ENCODE peak calls at places on chromosomes 16 and 17, in ten cellular contexts. H is body of pancreas; T is esophagus squamous epithelium; U is CD8-positive, alpha-beta T cell; J is Calu3; X is prostate gland; E is AG04449; P is GM10248; D is right lobe of liver; F is kidney. B is an unnamed sample.

GRCh38 chr16:50449800-50450199 is 81.0 kb upstream of the BRD7 start:
- DNase-seq in H (no peak), T (no peak), U (no peak), J (no peak), X (no peak), E (no peak), P (no peak), D (no peak), F (no peak), B (no peak)

GRCh38 chr17:42058018-42058417 is 7.6 kb upstream of the C17orf113 start:
- DNase-seq in H (no peak), T (no peak), U (no peak), J (no peak), X (no peak), E (no peak), P (no peak), D (no peak), F (no peak), B (no peak)

GRCh38 chr17:40058151-40058784 is 4.1 kb upstream of the MED24 start:
- DNase-seq in H (no peak), T (no peak), U (no peak), J (no peak), X (no peak), E (no peak), P (no peak), D (no peak), F (no peak), B (no peak)

GRCh38 chr17:47267354-47267828 is 13.8 kb downstream of the ITGB3 start:
- DNase-seq in H (no peak), T (no peak), U (no peak), J (no peak), X (no peak), E (no peak), P (no peak), D (no peak), F (no peak), B (no peak)

GRCh38 chr17:39196191-39196819 is 1.2 kb downstream of the CACNB1 start:
- DNase-seq in H (no peak), T (no peak), U (no peak), J (no peak), X (no peak), E (no peak), P (no peak), D (no peak), F (no peak), B (no peak)

GRCh38 chr16:11109551-11109950 is 146.5 kb downstream of the SOCS1 start:
- DNase-seq in H (no peak), T (no peak), U (no peak), J (no peak), X (no peak), E (no peak), P (no peak), D (no peak), F (peak), B (no peak)

GRCh38 chr16:29975811-29976511 is 2.3 kb downstream of the TAOK2 start:
- DNase-seq in H (no peak), T (no peak), U (no peak), J (no peak), X (no peak), E (no peak), P (no peak), D (peak), F (no peak), B (no peak)

GRCh38 chr16:66418165-66418962 is 8.7 kb upstream of the BEAN1 start:
- DNase-seq in H (no peak), T (no peak), U (no peak), J (no peak), X (no peak), E (no peak), P (no peak), D (no peak), F (no peak), B (peak)

GRCh38 chr16:85092851-85093250 is 19.4 kb downstream of the CIBAR2 start:
- DNase-seq in H (no peak), T (no peak), U (no peak), J (no peak), X (no peak), E (no peak), P (no peak), D (no peak), F (no peak), B (no peak)

GRCh38 chr17:38564869-38565268 is 40.9 kb downstream of the SRCIN1 start:
- DNase-seq in H (no peak), T (no peak), U (no peak), J (no peak), X (no peak), E (no peak), P (no peak), D (no peak), F (no peak), B (no peak)

GRCh38 chr16:80527297-80527696 is 13.5 kb upstream of the DYNLRB2 start:
- DNase-seq in H (peak), T (no peak), U (no peak), J (peak), X (no peak), E (no peak), P (peak), D (no peak), F (no peak), B (no peak)

GRCh38 chr17:20189322-20189721 is 180.2 kb downstream of the SPECC1 start:
- DNase-seq in H (no peak), T (no peak), U (no peak), J (no peak), X (no peak), E (no peak), P (no peak), D (no peak), F (no peak), B (no peak)

DNA sequence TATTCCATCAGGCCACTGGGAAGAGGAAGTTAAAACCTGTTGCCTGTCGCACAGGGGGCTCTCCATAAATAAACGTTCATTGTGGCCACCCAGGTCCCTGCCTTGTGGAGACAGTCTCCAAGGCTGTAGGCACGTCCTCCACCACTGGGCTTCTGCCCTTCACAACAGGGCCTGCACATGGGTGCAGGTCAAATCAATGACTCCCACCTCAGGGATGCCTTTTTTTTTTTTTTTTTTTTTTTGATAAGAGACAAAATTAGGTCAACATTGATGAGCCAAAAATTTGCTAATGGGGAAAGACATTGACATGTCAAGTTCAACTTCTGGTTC is 12.6 kb upstream of the SLC12A3 start:
- DNase-seq in H (no peak), T (no peak), U (no peak), J (no peak), X (no peak), E (no peak), P (no peak), D (peak), F (no peak), B (no peak)
- TF ChIP-seq CTCF in H (no peak), T (no peak), U (no peak), J (no peak), X (no peak), E (no peak), P (no peak), D (no peak), F (no peak), B (no peak)

GRCh38 chr16:71670537-71670936 is 44.6 kb downstream of the MARVELD3 start:
- DNase-seq in H (no peak), T (no peak), U (no peak), J (no peak), X (no peak), E (no peak), P (no peak), D (no peak), F (no peak), B (no peak)

GRCh38 chr16:71669926-71670536 is 44.0 kb downstream of the MARVELD3 start:
- DNase-seq in H (no peak), T (no peak), U (no peak), J (no peak), X (no peak), E (no peak), P (no peak), D (no peak), F (no peak), B (no peak)

GRCh38 chr16:71673190-71673956 is 47.4 kb downstream of the MARVELD3 start:
- DNase-seq in H (no peak), T (no peak), U (no peak), J (no peak), X (no peak), E (no peak), P (no peak), D (no peak), F (no peak), B (no peak)

GRCh38 chr16:71672125-71672524 is 46.1 kb downstream of the MARVELD3 start:
- DNase-seq in H (no peak), T (no peak), U (no peak), J (no peak), X (no peak), E (no peak), P (no peak), D (no peak), F (no peak), B (no peak)

DNA sequence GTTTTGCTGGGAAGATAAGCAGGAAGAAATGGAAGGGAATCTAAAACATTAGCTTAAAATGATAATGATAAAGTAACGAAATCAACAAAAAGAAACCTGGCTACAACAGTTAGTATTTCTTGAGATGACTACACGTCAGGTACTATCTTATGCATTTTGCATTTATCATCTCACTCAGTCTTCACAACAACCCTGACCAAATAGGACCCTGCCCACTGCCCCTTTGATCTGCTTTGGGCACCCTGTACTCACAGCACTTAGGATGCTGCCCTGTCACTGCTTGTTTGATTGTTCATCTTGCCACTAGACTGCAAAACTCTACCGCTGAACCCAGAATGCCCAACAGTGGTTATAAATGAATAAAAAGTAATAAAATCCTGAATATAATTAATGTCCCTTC is 45.2 kb downstream of the MARVELD3 start:
- DNase-seq in H (no peak), T (no peak), U (no peak), J (no peak), X (no peak), E (no peak), P (no peak), D (no peak), F (no peak), B (no peak)
- TF ChIP-seq CTCF in H (no peak), T (no peak), U (no peak), J (no peak), X (no peak), E (no peak), P (no peak), D (no peak), F (no peak), B (no peak)

DNA sequence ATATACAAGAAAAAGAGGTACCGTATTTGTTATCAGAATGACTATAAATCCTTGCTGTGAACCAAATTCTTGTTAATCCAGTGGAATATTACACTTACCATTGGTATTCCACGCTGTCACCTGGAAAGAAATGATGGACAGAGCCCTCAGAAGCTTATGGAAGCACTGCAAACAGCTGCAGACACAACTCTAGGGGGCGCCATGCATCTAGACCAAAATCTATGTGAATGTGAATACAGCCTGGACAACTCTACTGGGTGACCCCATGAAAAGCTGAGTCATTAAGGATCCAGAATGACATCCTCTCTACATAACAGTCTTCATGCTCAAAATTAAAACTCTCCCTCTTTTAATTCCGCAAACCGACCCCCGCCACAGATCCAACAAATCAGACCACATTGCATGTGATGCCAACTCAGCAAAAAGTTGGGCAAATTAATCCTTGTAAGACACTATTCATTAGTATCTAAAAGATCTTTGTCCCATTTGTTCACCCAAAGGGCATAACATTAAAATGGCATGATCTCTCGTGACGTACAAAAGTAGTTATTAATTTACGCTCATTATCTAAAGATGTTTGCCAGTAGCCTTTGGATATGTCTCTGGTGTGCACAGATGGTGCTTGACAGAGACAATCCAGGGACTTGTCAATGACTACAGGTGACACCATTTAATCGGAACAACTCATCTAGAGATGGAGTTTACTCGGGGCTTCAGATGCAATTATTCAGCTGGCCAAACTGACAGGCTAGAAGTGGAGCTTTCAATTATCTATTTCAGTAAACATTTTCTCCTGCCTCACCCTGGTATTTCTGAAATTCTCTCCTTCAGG is 552.7 kb upstream of the PSMD7 start:
- DNase-seq in H (no peak), T (no peak), U (no peak), J (no peak), X (no peak), E (no peak), P (no peak), D (no peak), F (no peak), B (no peak)
- TF ChIP-seq CTCF in H (no peak), T (no peak), U (no peak), J (no peak), X (no peak), E (no peak), P (no peak), D (no peak), F (no peak), B (peak)

DNA sequence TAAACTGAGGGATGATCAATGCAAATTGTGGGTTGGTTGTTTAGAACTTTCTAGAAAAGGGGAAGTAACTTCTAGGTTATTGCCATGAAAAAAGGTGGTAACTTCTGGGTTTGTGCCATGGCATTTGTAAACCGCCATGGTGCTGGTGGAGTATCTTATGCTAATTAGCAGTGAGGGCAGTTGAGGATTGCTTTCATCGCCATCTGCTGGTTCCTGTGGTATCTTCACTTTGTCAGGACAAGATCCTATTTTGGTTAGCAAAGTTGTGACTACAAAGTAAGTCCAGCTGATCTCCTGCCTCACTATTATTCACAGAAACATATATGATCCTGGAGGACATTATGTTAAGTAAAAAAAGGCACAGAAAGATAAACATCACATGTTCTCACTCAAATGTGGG is 1332.3 kb downstream of the CDH11 start:
- DNase-seq in H (peak), T (no peak), U (no peak), J (no peak), X (no peak), E (no peak), P (no peak), D (no peak), F (no peak), B (no peak)
- TF ChIP-seq CTCF in H (no peak), T (no peak), U (no peak), J (no peak), X (peak), E (no peak), P (no peak), D (peak), F (no peak), B (no peak)

GRCh38 chr16:88113545-88114045 is 162.4 kb downstream of the BANP start:
- DNase-seq in H (no peak), T (no peak), U (no peak), J (no peak), X (no peak), E (no peak), P (no peak), D (no peak), F (peak), B (no peak)

GRCh38 chr16:88120812-88121211 is 169.6 kb downstream of the BANP start:
- DNase-seq in H (no peak), T (no peak), U (no peak), J (no peak), X (no peak), E (no peak), P (no peak), D (no peak), F (peak), B (no peak)

GRCh38 chr16:88119881-88120280 is 168.6 kb downstream of the BANP start:
- DNase-seq in H (no peak), T (no peak), U (no peak), J (no peak), X (no peak), E (no peak), P (no peak), D (no peak), F (peak), B (no peak)

GRCh38 chr16:88118376-88118775 is 167.1 kb downstream of the BANP start:
- DNase-seq in H (no peak), T (no peak), U (no peak), J (peak), X (no peak), E (no peak), P (no peak), D (no peak), F (peak), B (no peak)

GRCh38 chr16:88116121-88116900 is 165.1 kb downstream of the BANP start:
- DNase-seq in H (no peak), T (no peak), U (no peak), J (no peak), X (no peak), E (no peak), P (no peak), D (no peak), F (peak), B (no peak)
- TF ChIP-seq CTCF in H (no peak), T (no peak), U (no peak), J (no peak), X (no peak), E (no peak), P (no peak), D (no peak), F (no peak), B (no peak)

DNA sequence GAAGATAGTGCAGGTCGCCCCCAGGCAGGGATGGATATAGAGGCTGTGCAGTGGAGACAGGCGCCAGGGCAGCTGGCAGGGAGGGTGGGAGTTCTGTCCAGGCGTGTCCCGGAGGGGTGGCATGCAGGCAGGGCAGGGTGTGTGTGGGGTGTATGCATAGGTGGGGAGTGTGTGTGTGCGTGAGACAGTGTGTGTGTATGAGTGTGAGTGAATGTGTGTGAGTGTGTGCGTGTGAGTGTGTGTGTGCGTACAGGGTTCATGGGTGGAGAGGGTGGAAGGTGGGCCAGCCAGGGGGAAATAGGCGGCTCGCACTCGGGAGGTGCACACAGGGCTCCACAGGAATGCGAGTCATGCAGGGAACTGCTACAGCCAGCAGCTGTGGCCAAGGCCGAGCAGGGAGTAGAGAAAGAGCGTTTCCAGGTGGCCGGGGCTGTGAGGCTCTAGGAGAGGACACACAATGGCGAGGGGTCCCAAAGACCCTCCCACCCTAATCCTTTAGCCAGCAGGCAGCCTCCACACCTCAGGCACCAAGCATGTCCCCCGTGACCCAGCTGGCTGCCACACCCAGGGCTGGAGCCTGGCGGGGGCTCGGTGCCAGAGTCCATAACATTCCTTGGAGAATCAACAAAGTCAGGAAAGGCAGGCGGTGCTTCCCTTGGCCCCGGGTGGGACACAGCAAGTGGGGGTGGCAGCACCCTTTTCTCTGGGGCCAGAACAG is 4.6 kb downstream of the PLCD3 start:
- DNase-seq in H (peak), T (no peak), U (no peak), J (peak), X (peak), E (no peak), P (no peak), D (no peak), F (peak), B (no peak)
- TF ChIP-seq CTCF in H (no peak), T (no peak), U (no peak), J (no peak), X (no peak), E (no peak), P (no peak), D (no peak), F (no peak), B (no peak)

DNA sequence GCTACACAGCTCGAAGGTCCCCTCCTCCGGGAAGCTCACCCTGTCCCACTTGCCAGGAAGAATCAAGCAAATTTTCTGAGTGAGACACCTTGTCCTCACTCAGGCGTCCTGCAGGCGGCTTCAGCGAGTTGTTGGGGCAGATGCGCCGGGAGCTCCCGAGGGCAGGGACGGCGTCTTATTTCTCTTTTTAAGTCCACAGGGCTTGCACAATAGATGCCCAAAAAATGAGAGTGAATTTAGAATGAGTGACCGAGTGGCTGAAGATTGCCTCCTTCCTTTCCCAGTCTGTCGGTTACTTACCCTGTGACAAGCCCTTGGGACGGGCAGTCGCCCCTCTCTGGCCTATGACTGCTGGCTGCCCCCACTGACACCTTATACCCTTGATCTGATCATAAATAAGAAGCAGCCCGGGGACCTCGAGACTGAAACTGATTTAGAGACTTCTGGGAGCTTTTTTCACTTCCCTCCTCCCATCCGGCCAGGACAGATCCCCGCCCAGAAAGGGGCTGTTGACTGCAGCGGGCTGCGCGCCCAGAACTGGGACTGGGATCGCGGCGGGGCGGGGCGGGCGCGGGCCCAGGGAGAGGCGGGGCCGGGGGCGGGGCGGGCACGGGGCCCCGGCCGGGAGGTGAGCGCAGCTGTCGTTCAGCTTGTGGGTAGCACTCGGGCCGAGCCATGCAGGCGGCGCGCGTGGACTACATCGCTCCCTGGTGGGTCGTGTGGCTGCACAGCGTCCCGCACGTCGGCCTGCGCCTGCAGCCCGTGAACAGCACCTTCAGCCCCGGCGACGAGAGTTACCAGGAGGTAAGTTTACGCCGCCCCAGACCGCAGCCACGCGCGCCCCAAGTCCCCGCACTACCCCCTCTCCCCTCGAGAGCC is at the start of gene TTYH2:
- DNase-seq in H (peak), T (peak), U (peak), J (peak), X (peak), E (peak), P (peak), D (peak), F (peak), B (peak)
- TF ChIP-seq CTCF in H (no peak), T (no peak), U (no peak), J (no peak), X (peak), E (peak), P (peak), D (no peak), F (peak), B (peak)